ENCODE peak calls at places on chromosomes 3 and 15, in eight cellular contexts. One of them, this sample, is unnamed.

GRCh38 chr15:26767169-26767670 is 5.6 kb downstream of the GABRB3 start:
- DNase-seq in stimulated activated naive CD4-positive, alpha-beta T cell: no peak
- DNase-seq in naive thymus-derived CD4-positive, alpha-beta T cell: no peak
- DNase-seq in activated T-helper 9 cell treated with anti-CD3 and anti-CD28 coated beads, Interleukin-2, amount 50 U/mL, for 16 hours: no peak
- DNase-seq in AG04449: no peak
- DNase-seq in skeletal muscle cell: no peak
- DNase-seq in hippocampal formation: no peak
- DNase-seq in astrocyte: no peak
- DNase-seq in this sample: no peak

GRCh38 chr3:14663396-14663795 is 11.5 kb upstream of the C3orf20 start:
- DNase-seq in AG04449: no peak
- DNase-seq in hippocampal formation: no peak
- DNase-seq in stimulated activated naive CD4-positive, alpha-beta T cell: no peak
- DNase-seq in skeletal muscle cell: no peak
- DNase-seq in activated T-helper 9 cell treated with anti-CD3 and anti-CD28 coated beads, Interleukin-2, amount 50 U/mL, for 16 hours: no peak
- DNase-seq in astrocyte: no peak
- DNase-seq in naive thymus-derived CD4-positive, alpha-beta T cell: no peak
- DNase-seq in this sample: no peak

GRCh38 chr15:35674873-35675781 is 129.2 kb upstream of the DPH6 start:
- DNase-seq in naive thymus-derived CD4-positive, alpha-beta T cell: no peak
- DNase-seq in astrocyte: peak; percentile 39
- DNase-seq in hippocampal formation: no peak
- DNase-seq in activated T-helper 9 cell treated with anti-CD3 and anti-CD28 coated beads, Interleukin-2, amount 50 U/mL, for 16 hours: no peak
- DNase-seq in AG04449: no peak
- DNase-seq in stimulated activated naive CD4-positive, alpha-beta T cell: no peak
- DNase-seq in skeletal muscle cell: peak; percentile 69
- DNase-seq in this sample: peak; percentile 44

GRCh38 chr3:43053291-43053690 is 52.6 kb downstream of the POMGNT2 start:
- DNase-seq in activated T-helper 9 cell treated with anti-CD3 and anti-CD28 coated beads, Interleukin-2, amount 50 U/mL, for 16 hours: no peak
- DNase-seq in astrocyte: no peak
- DNase-seq in hippocampal formation: no peak
- DNase-seq in stimulated activated naive CD4-positive, alpha-beta T cell: no peak
- DNase-seq in skeletal muscle cell: no peak
- DNase-seq in naive thymus-derived CD4-positive, alpha-beta T cell: no peak
- DNase-seq in AG04449: no peak
- DNase-seq in this sample: no peak

GRCh38 chr3:65729553-65729952 is 309.2 kb downstream of the MAGI1 start:
- DNase-seq in stimulated activated naive CD4-positive, alpha-beta T cell: no peak
- DNase-seq in skeletal muscle cell: peak; percentile 90
- DNase-seq in astrocyte: peak; percentile 83
- DNase-seq in AG04449: peak; percentile 62
- DNase-seq in activated T-helper 9 cell treated with anti-CD3 and anti-CD28 coated beads, Interleukin-2, amount 50 U/mL, for 16 hours: no peak
- DNase-seq in naive thymus-derived CD4-positive, alpha-beta T cell: no peak
- DNase-seq in hippocampal formation: no peak
- DNase-seq in this sample: peak; percentile 20

GRCh38 chr15:99385865-99386264 is 134.6 kb downstream of the LRRC28 start:
- DNase-seq in astrocyte: peak; percentile 49
- DNase-seq in hippocampal formation: no peak
- DNase-seq in skeletal muscle cell: no peak
- DNase-seq in stimulated activated naive CD4-positive, alpha-beta T cell: no peak
- DNase-seq in naive thymus-derived CD4-positive, alpha-beta T cell: no peak
- DNase-seq in AG04449: no peak
- DNase-seq in activated T-helper 9 cell treated with anti-CD3 and anti-CD28 coated beads, Interleukin-2, amount 50 U/mL, for 16 hours: no peak
- DNase-seq in this sample: peak; percentile 66

GRCh38 chr15:31254431-31255175 is 72.0 kb upstream of the KLF13 start:
- DNase-seq in skeletal muscle cell: peak; percentile 43
- DNase-seq in naive thymus-derived CD4-positive, alpha-beta T cell: no peak
- DNase-seq in AG04449: peak; percentile 79
- DNase-seq in hippocampal formation: no peak
- DNase-seq in activated T-helper 9 cell treated with anti-CD3 and anti-CD28 coated beads, Interleukin-2, amount 50 U/mL, for 16 hours: no peak
- DNase-seq in stimulated activated naive CD4-positive, alpha-beta T cell: no peak
- DNase-seq in astrocyte: peak; percentile 25
- DNase-seq in this sample: no peak

GRCh38 chr15:60932051-60932915 is 296.8 kb downstream of the RORA start:
- DNase-seq in activated T-helper 9 cell treated with anti-CD3 and anti-CD28 coated beads, Interleukin-2, amount 50 U/mL, for 16 hours: peak; percentile 60
- DNase-seq in hippocampal formation: no peak
- DNase-seq in stimulated activated naive CD4-positive, alpha-beta T cell: peak; percentile 5
- DNase-seq in AG04449: peak; percentile 21
- DNase-seq in naive thymus-derived CD4-positive, alpha-beta T cell: peak; percentile 32
- DNase-seq in skeletal muscle cell: peak; percentile 35
- DNase-seq in astrocyte: peak; percentile 70
- DNase-seq in this sample: peak; percentile 94

GRCh38 chr15:39594056-39594763 is 13.3 kb downstream of the THBS1 start:
- DNase-seq in naive thymus-derived CD4-positive, alpha-beta T cell: no peak
- DNase-seq in AG04449: peak; percentile 41
- DNase-seq in skeletal muscle cell: no peak
- DNase-seq in hippocampal formation: no peak
- DNase-seq in stimulated activated naive CD4-positive, alpha-beta T cell: no peak
- DNase-seq in astrocyte: no peak
- DNase-seq in activated T-helper 9 cell treated with anti-CD3 and anti-CD28 coated beads, Interleukin-2, amount 50 U/mL, for 16 hours: no peak
- DNase-seq in this sample: peak; percentile 71

GRCh38 chr3:133538154-133538553 is 35.3 kb upstream of the CDV3 start:
- DNase-seq in naive thymus-derived CD4-positive, alpha-beta T cell: no peak
- DNase-seq in skeletal muscle cell: no peak
- DNase-seq in astrocyte: no peak
- DNase-seq in AG04449: no peak
- DNase-seq in hippocampal formation: no peak
- DNase-seq in stimulated activated naive CD4-positive, alpha-beta T cell: no peak
- DNase-seq in activated T-helper 9 cell treated with anti-CD3 and anti-CD28 coated beads, Interleukin-2, amount 50 U/mL, for 16 hours: no peak
- DNase-seq in this sample: no peak

GRCh38 chr15:23695282-23695681 is 8.2 kb upstream of the NDN start:
- DNase-seq in naive thymus-derived CD4-positive, alpha-beta T cell: no peak
- DNase-seq in hippocampal formation: no peak
- DNase-seq in skeletal muscle cell: no peak
- DNase-seq in stimulated activated naive CD4-positive, alpha-beta T cell: no peak
- DNase-seq in activated T-helper 9 cell treated with anti-CD3 and anti-CD28 coated beads, Interleukin-2, amount 50 U/mL, for 16 hours: no peak
- DNase-seq in astrocyte: no peak
- DNase-seq in AG04449: no peak
- DNase-seq in this sample: no peak

GRCh38 chr15:35545316-35545824 is 595 bp downstream of the DPH6 start:
- DNase-seq in AG04449: no peak
- DNase-seq in activated T-helper 9 cell treated with anti-CD3 and anti-CD28 coated beads, Interleukin-2, amount 50 U/mL, for 16 hours: no peak
- DNase-seq in astrocyte: peak; percentile 59
- DNase-seq in hippocampal formation: no peak
- DNase-seq in stimulated activated naive CD4-positive, alpha-beta T cell: no peak
- DNase-seq in naive thymus-derived CD4-positive, alpha-beta T cell: peak; percentile 29
- DNase-seq in skeletal muscle cell: no peak
- DNase-seq in this sample: peak; percentile 68

GRCh38 chr3:36663666-36664291 is 100.6 kb downstream of the DCLK3 start:
- DNase-seq in stimulated activated naive CD4-positive, alpha-beta T cell: no peak
- DNase-seq in astrocyte: peak; percentile 65
- DNase-seq in hippocampal formation: no peak
- DNase-seq in activated T-helper 9 cell treated with anti-CD3 and anti-CD28 coated beads, Interleukin-2, amount 50 U/mL, for 16 hours: no peak
- DNase-seq in skeletal muscle cell: no peak
- DNase-seq in naive thymus-derived CD4-positive, alpha-beta T cell: no peak
- DNase-seq in AG04449: no peak
- DNase-seq in this sample: peak; percentile 34

GRCh38 chr15:64010719-64011118 is 35.6 kb downstream of the DAPK2 start:
- DNase-seq in stimulated activated naive CD4-positive, alpha-beta T cell: peak; percentile 73
- DNase-seq in AG04449: no peak
- DNase-seq in astrocyte: peak; percentile 90
- DNase-seq in naive thymus-derived CD4-positive, alpha-beta T cell: peak; percentile 76
- DNase-seq in skeletal muscle cell: peak; percentile 62
- DNase-seq in activated T-helper 9 cell treated with anti-CD3 and anti-CD28 coated beads, Interleukin-2, amount 50 U/mL, for 16 hours: peak; percentile 69
- DNase-seq in hippocampal formation: no peak
- DNase-seq in this sample: peak; percentile 99

GRCh38 chr3:188278717-188279324 is 124.9 kb downstream of the LPP start:
- DNase-seq in hippocampal formation: no peak
- DNase-seq in activated T-helper 9 cell treated with anti-CD3 and anti-CD28 coated beads, Interleukin-2, amount 50 U/mL, for 16 hours: no peak
- DNase-seq in naive thymus-derived CD4-positive, alpha-beta T cell: no peak
- DNase-seq in skeletal muscle cell: no peak
- DNase-seq in stimulated activated naive CD4-positive, alpha-beta T cell: no peak
- DNase-seq in AG04449: no peak
- DNase-seq in astrocyte: no peak
- DNase-seq in this sample: no peak

GRCh38 chr15:68106656-68107055 is 52.5 kb downstream of the PIAS1 start:
- DNase-seq in astrocyte: peak; percentile 71
- DNase-seq in activated T-helper 9 cell treated with anti-CD3 and anti-CD28 coated beads, Interleukin-2, amount 50 U/mL, for 16 hours: no peak
- DNase-seq in naive thymus-derived CD4-positive, alpha-beta T cell: no peak
- DNase-seq in stimulated activated naive CD4-positive, alpha-beta T cell: no peak
- DNase-seq in AG04449: no peak
- DNase-seq in hippocampal formation: no peak
- DNase-seq in skeletal muscle cell: no peak
- DNase-seq in this sample: peak; percentile 7

GRCh38 chr15:62119224-62119925 is 45.7 kb downstream of the C2CD4B start:
- DNase-seq in stimulated activated naive CD4-positive, alpha-beta T cell: no peak
- DNase-seq in hippocampal formation: no peak
- DNase-seq in astrocyte: peak; percentile 97
- DNase-seq in activated T-helper 9 cell treated with anti-CD3 and anti-CD28 coated beads, Interleukin-2, amount 50 U/mL, for 16 hours: no peak
- DNase-seq in naive thymus-derived CD4-positive, alpha-beta T cell: no peak
- DNase-seq in skeletal muscle cell: peak; percentile 94
- DNase-seq in AG04449: peak; percentile 93
- DNase-seq in this sample: peak; percentile 94

GRCh38 chr3:151093148-151093547 is 7.7 kb downstream of the MED12L start:
- DNase-seq in AG04449: no peak
- DNase-seq in stimulated activated naive CD4-positive, alpha-beta T cell: no peak
- DNase-seq in skeletal muscle cell: no peak
- DNase-seq in astrocyte: no peak
- DNase-seq in activated T-helper 9 cell treated with anti-CD3 and anti-CD28 coated beads, Interleukin-2, amount 50 U/mL, for 16 hours: no peak
- DNase-seq in hippocampal formation: no peak
- DNase-seq in naive thymus-derived CD4-positive, alpha-beta T cell: no peak
- DNase-seq in this sample: no peak

GRCh38 chr3:108713801-108714200 is 43.4 kb downstream of the RETNLB start:
- DNase-seq in skeletal muscle cell: no peak
- DNase-seq in stimulated activated naive CD4-positive, alpha-beta T cell: no peak
- DNase-seq in AG04449: no peak
- DNase-seq in activated T-helper 9 cell treated with anti-CD3 and anti-CD28 coated beads, Interleukin-2, amount 50 U/mL, for 16 hours: no peak
- DNase-seq in hippocampal formation: no peak
- DNase-seq in astrocyte: no peak
- DNase-seq in naive thymus-derived CD4-positive, alpha-beta T cell: no peak
- DNase-seq in this sample: no peak

GRCh38 chr3:56782900-56783299 is 18.8 kb downstream of the ARHGEF3 start:
- DNase-seq in AG04449: no peak
- DNase-seq in stimulated activated naive CD4-positive, alpha-beta T cell: no peak
- DNase-seq in naive thymus-derived CD4-positive, alpha-beta T cell: no peak
- DNase-seq in activated T-helper 9 cell treated with anti-CD3 and anti-CD28 coated beads, Interleukin-2, amount 50 U/mL, for 16 hours: no peak
- DNase-seq in astrocyte: no peak
- DNase-seq in skeletal muscle cell: no peak
- DNase-seq in hippocampal formation: no peak
- DNase-seq in this sample: no peak

GRCh38 chr3:70703305-70704102 is 391.1 kb upstream of the MDFIC2 start:
- DNase-seq in astrocyte: no peak
- DNase-seq in AG04449: no peak
- DNase-seq in skeletal muscle cell: no peak
- DNase-seq in stimulated activated naive CD4-positive, alpha-beta T cell: no peak
- DNase-seq in activated T-helper 9 cell treated with anti-CD3 and anti-CD28 coated beads, Interleukin-2, amount 50 U/mL, for 16 hours: no peak
- DNase-seq in naive thymus-derived CD4-positive, alpha-beta T cell: no peak
- DNase-seq in hippocampal formation: no peak
- DNase-seq in this sample: no peak

GRCh38 chr3:30355622-30356021 is 250.8 kb upstream of the TGFBR2 start:
- DNase-seq in hippocampal formation: no peak
- DNase-seq in activated T-helper 9 cell treated with anti-CD3 and anti-CD28 coated beads, Interleukin-2, amount 50 U/mL, for 16 hours: no peak
- DNase-seq in stimulated activated naive CD4-positive, alpha-beta T cell: no peak
- DNase-seq in skeletal muscle cell: no peak
- DNase-seq in naive thymus-derived CD4-positive, alpha-beta T cell: no peak
- DNase-seq in AG04449: no peak
- DNase-seq in astrocyte: peak; percentile 86
- DNase-seq in this sample: no peak

GRCh38 chr3:170848294-170848917 is 21.6 kb downstream of the RPL22L1 start:
- DNase-seq in stimulated activated naive CD4-positive, alpha-beta T cell: no peak
- DNase-seq in skeletal muscle cell: no peak
- DNase-seq in astrocyte: no peak
- DNase-seq in hippocampal formation: no peak
- DNase-seq in activated T-helper 9 cell treated with anti-CD3 and anti-CD28 coated beads, Interleukin-2, amount 50 U/mL, for 16 hours: no peak
- DNase-seq in naive thymus-derived CD4-positive, alpha-beta T cell: no peak
- DNase-seq in AG04449: no peak
- DNase-seq in this sample: peak; percentile 39

GRCh38 chr3:99324854-99325253 is 313.5 kb upstream of the COL8A1 start:
- DNase-seq in hippocampal formation: no peak
- DNase-seq in naive thymus-derived CD4-positive, alpha-beta T cell: no peak
- DNase-seq in AG04449: no peak
- DNase-seq in stimulated activated naive CD4-positive, alpha-beta T cell: no peak
- DNase-seq in astrocyte: no peak
- DNase-seq in activated T-helper 9 cell treated with anti-CD3 and anti-CD28 coated beads, Interleukin-2, amount 50 U/mL, for 16 hours: no peak
- DNase-seq in skeletal muscle cell: no peak
- DNase-seq in this sample: peak; percentile 48

GRCh38 chr15:89114974-89115373 is 26.7 kb downstream of the ABHD2 start:
- DNase-seq in naive thymus-derived CD4-positive, alpha-beta T cell: no peak
- DNase-seq in stimulated activated naive CD4-positive, alpha-beta T cell: no peak
- DNase-seq in activated T-helper 9 cell treated with anti-CD3 and anti-CD28 coated beads, Interleukin-2, amount 50 U/mL, for 16 hours: no peak
- DNase-seq in astrocyte: peak; percentile 76
- DNase-seq in skeletal muscle cell: no peak
- DNase-seq in AG04449: no peak
- DNase-seq in hippocampal formation: peak; percentile 46
- DNase-seq in this sample: peak; percentile 27

GRCh38 chr15:41698779-41699178 is 38.6 kb downstream of the MGA start:
- DNase-seq in hippocampal formation: no peak
- DNase-seq in activated T-helper 9 cell treated with anti-CD3 and anti-CD28 coated beads, Interleukin-2, amount 50 U/mL, for 16 hours: no peak
- DNase-seq in astrocyte: peak; percentile 75
- DNase-seq in stimulated activated naive CD4-positive, alpha-beta T cell: no peak
- DNase-seq in AG04449: peak; percentile 26
- DNase-seq in skeletal muscle cell: no peak
- DNase-seq in naive thymus-derived CD4-positive, alpha-beta T cell: no peak
- DNase-seq in this sample: peak; percentile 83

GRCh38 chr3:182364723-182365650 is 428.3 kb upstream of the ATP11B start:
- DNase-seq in astrocyte: peak; percentile 95
- DNase-seq in skeletal muscle cell: peak; percentile 18
- DNase-seq in stimulated activated naive CD4-positive, alpha-beta T cell: no peak
- DNase-seq in activated T-helper 9 cell treated with anti-CD3 and anti-CD28 coated beads, Interleukin-2, amount 50 U/mL, for 16 hours: no peak
- DNase-seq in hippocampal formation: peak; percentile 80
- DNase-seq in AG04449: no peak
- DNase-seq in naive thymus-derived CD4-positive, alpha-beta T cell: no peak
- DNase-seq in this sample: peak; percentile 98

GRCh38 chr3:119015942-119016341 is 18.7 kb downstream of the IGSF11 start:
- DNase-seq in naive thymus-derived CD4-positive, alpha-beta T cell: no peak
- DNase-seq in astrocyte: no peak
- DNase-seq in activated T-helper 9 cell treated with anti-CD3 and anti-CD28 coated beads, Interleukin-2, amount 50 U/mL, for 16 hours: no peak
- DNase-seq in AG04449: no peak
- DNase-seq in stimulated activated naive CD4-positive, alpha-beta T cell: no peak
- DNase-seq in skeletal muscle cell: no peak
- DNase-seq in hippocampal formation: no peak
- DNase-seq in this sample: no peak

GRCh38 chr15:56019060-56019793 is 25.8 kb upstream of the NEDD4 start:
- DNase-seq in naive thymus-derived CD4-positive, alpha-beta T cell: no peak
- DNase-seq in activated T-helper 9 cell treated with anti-CD3 and anti-CD28 coated beads, Interleukin-2, amount 50 U/mL, for 16 hours: no peak
- DNase-seq in astrocyte: peak; percentile 10
- DNase-seq in stimulated activated naive CD4-positive, alpha-beta T cell: no peak
- DNase-seq in AG04449: no peak
- DNase-seq in hippocampal formation: no peak
- DNase-seq in skeletal muscle cell: no peak
- DNase-seq in this sample: no peak

This sample was measured in M059J.